ENCODE peak calls at places on chromosomes 7 and 10, in six cellular contexts. I is hepatic stellate cell; B is stimulated activated CD4-positive, alpha-beta T cell treated with anti-CD3 and anti-CD28 coated beads, Interleukin-2, amount 100 ng/mL, for 4 hours; C is activated CD4-positive, alpha-beta T cell treated with anti-CD3 and anti-CD28 coated beads for 36 hours; R is activated CD4-positive, CD25-positive, alpha-beta regulatory T cell; J is NB4. L is an unnamed sample.

GRCh38 chr10:3178070-3178469 is 5.5 kb upstream of the PITRM1 start:
- DNase-seq in I (no peak), B (no peak), C (no peak), R (no peak), J (no peak), L (no peak)

GRCh38 chr7:83849135-83849534 is 200.2 kb upstream of the SEMA3E start:
- DNase-seq in I (no peak), B (no peak), C (no peak), R (no peak), J (no peak), L (no peak)

GRCh38 chr10:49661291-49661856 is 18.1 kb upstream of the C10orf53 start:
- DNase-seq in I (no peak), B (no peak), C (no peak), R (no peak), J (no peak), L (no peak)

GRCh38 chr10:6418167-6418566 is 161.9 kb downstream of the PRKCQ start:
- DNase-seq in I (no peak), B (no peak), C (no peak), R (no peak), J (no peak), L (no peak)

GRCh38 chr7:155547161-155547791 is 917 bp upstream of the CNPY1 start:
- DNase-seq in I (no peak), B (no peak), C (no peak), R (no peak), J (no peak), L (no peak)

GRCh38 chr10:95601116-95601719 is 40.0 kb upstream of the SORBS1 start:
- DNase-seq in I (peak; percentile 74), B (peak; percentile 7), C (peak; percentile 72), R (no peak), J (peak; percentile 80), L (peak; percentile 55)

GRCh38 chr10:132479024-132479602 is 58.5 kb upstream of the INPP5A start:
- DNase-seq in I (peak; percentile 72), B (no peak), C (no peak), R (no peak), J (no peak), L (no peak)

GRCh38 chr7:149885191-149886017 is 11.6 kb downstream of the ATP6V0E2 start:
- DNase-seq in I (no peak), B (no peak), C (no peak), R (no peak), J (peak; percentile 3), L (no peak)

GRCh38 chr10:78865518-78865835 is 203.3 kb upstream of the ZMIZ1 start:
- DNase-seq in I (no peak), B (no peak), C (no peak), R (no peak), J (no peak), L (no peak)

GRCh38 chr10:59606551-59606961 is 103.1 kb downstream of the SLC16A9 start:
- DNase-seq in I (no peak), B (no peak), C (no peak), R (no peak), J (no peak), L (peak; percentile 53)

GRCh38 chr10:36725581-36726520 is 399.5 kb upstream of the ANKRD30A start:
- DNase-seq in I (peak; percentile 63), B (no peak), C (no peak), R (no peak), J (peak; percentile 14), L (peak; percentile 2)

GRCh38 chr10:103917326-103918052 is 495 bp downstream of the STN1 start:
- DNase-seq in I (peak; percentile 25), B (no peak), C (peak; percentile 57), R (no peak), J (no peak), L (peak; percentile 61)

GRCh38 chr10:101453791-101454718 is 100.1 kb downstream of the BTRC start:
- DNase-seq in I (no peak), B (no peak), C (no peak), R (no peak), J (peak; percentile 88), L (peak; percentile 30)

GRCh38 chr10:47050618-47051455 is 139.6 kb downstream of the PTPN20 start:
- DNase-seq in I (peak; percentile 46), B (no peak), C (no peak), R (no peak), J (no peak), L (no peak)

GRCh38 chr7:44881610-44882009 is 3.7 kb downstream of the PURB start:
- DNase-seq in I (peak; percentile 64), B (no peak), C (no peak), R (no peak), J (peak; percentile 74), L (peak; percentile 81)

GRCh38 chr10:119826777-119827176 is 45.9 kb downstream of the MCMBP start:
- DNase-seq in I (no peak), B (no peak), C (no peak), R (no peak), J (no peak), L (no peak)

L was measured in MV-4-11.